ENCODE peak calls at places on chromosomes 11 and 22, in four cellular contexts. K is K562, M is GM12892, O is suprapubic skin. R is an unnamed sample.

GRCh38 chr11:126153999-126154398 is 57.5 kb downstream of the RPUSD4 start:
- DNase-seq in O (no peak), M (no peak), K (no peak), R (no peak)

GRCh38 chr11:116696381-116696941 is 76.3 kb downstream of the BUD13 start:
- DNase-seq in O (peak; percentile 59), M (no peak), K (no peak), R (no peak)

GRCh38 chr11:123137496-123138270 is 57.4 kb downstream of the CLMP start:
- DNase-seq in O (peak; percentile 94), M (no peak), K (no peak), R (no peak)

GRCh38 chr11:64048042-64048854 is 12.5 kb downstream of the FLRT1 start:
- DNase-seq in O (no peak), K (no peak), M (no peak), R (no peak)

GRCh38 chr11:125348141-125348651 is 147.9 kb downstream of the FEZ1 start:
- DNase-seq in M (no peak), K (no peak), O (no peak), R (no peak)

GRCh38 chr22:22927196-22927887 is 39.7 kb downstream of the IGLL5 start:
- DNase-seq in K (peak; percentile 52), O (no peak), M (no peak), R (no peak)

GRCh38 chr11:2422461-2423156 is 21.7 kb downstream of the TRPM5 start:
- DNase-seq in K (no peak), M (no peak), O (no peak), R (no peak)

GRCh38 chr11:2991477-2992233 is 474 bp downstream of the NAP1L4 start:
- DNase-seq in M (no peak), O (peak; percentile 83), K (no peak), R (peak; percentile 76)

GRCh38 chr11:64126796-64127195 is 39.1 kb downstream of the MACROD1 start:
- DNase-seq in O (no peak), M (no peak), K (no peak), R (no peak)

GRCh38 chr11:13013054-13013488 is 4.0 kb downstream of the RASSF10 start:
- DNase-seq in O (no peak), K (no peak), M (no peak), R (no peak)

GRCh38 chr11:116563028-116563712 is 209.6 kb downstream of the BUD13 start:
- DNase-seq in O (no peak), K (no peak), M (no peak), R (no peak)

GRCh38 chr11:67640021-67640757 is 626 bp upstream of the TBX10 start:
- DNase-seq in K (peak; percentile 73), M (peak; percentile 77), O (peak; percentile 81), R (peak; percentile 65)

GRCh38 chr11:123653997-123654565 is 343 bp downstream of the SCN3B start:
- DNase-seq in K (peak; percentile 59), O (no peak), M (peak; percentile 47), R (peak; percentile 20)

GRCh38 chr11:70757241-70757640 is 358.9 kb downstream of the CTTN start:
- DNase-seq in K (no peak), O (no peak), M (no peak), R (no peak)

GRCh38 chr22:30196141-30196866 is 50.3 kb downstream of the LIF start:
- DNase-seq in K (peak; percentile 49), M (no peak), O (peak; percentile 94), R (peak; percentile 21)

DNA sequence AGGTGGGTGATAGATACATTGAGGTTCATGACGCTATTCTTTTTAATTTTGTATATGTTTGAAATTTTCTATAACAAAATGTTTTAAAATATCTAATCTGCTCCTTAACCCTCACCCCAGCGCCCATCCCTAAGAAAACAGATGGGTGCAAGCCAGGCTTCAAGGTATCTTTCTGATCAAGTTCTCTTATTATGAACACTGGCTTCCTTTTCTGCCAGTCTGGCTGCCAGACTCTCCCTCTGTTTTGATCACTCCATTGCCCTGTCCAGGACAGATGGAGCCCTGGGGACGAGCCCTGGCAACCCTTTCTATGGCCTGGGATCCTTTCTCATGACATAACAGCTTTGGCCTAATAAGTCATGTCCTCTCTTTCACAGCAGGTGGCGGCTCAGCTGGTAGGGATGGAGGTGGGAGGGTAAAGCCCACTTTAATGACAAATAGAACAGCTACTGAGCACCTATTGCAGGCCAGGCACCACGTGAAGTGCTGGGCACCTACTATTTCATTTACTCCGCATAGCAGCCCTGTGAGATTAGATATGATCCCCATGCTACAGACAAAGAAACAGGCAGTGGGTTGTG is 38.4 kb downstream of the DRD2 start:
- DNase-seq in O (no peak), K (no peak), M (no peak), R (no peak)
- TF ChIP-seq POLR2A in O (no peak), K (no peak), M (no peak), R (no peak)

DNA sequence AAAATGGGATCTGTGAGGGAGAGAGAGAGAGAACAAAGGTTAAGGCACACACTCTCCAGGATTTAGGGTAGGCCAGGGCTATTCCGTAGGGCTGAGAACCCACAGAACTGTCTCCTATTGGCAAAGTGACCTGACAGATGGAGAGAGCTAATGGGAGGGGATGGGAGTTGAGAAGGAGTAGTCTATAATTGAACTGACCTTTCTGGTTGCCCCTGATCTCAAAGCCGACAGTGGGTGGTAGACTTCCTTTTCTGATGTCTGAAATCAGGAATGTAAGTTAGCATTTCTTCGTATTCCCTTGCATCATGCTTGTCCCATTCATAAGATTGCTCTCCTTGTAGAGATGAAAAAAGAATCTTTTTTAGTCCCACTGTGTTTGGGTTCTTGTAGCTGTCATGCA is 210.1 kb downstream of the NTM start:
- DNase-seq in O (no peak), M (no peak), K (no peak), R (no peak)
- TF ChIP-seq POLR2A in O (no peak), M (no peak), K (no peak), R (no peak)

GRCh38 chr11:88421530-88421929 is 84.0 kb upstream of the CTSC start:
- DNase-seq in M (no peak), K (peak; percentile 57), O (no peak), R (no peak)
- TF ChIP-seq POLR2A in M (no peak), K (no peak), O (no peak), R (no peak)

GRCh38 chr11:77819921-77820564 is 479 bp downstream of the RSF1 start:
- DNase-seq in M (peak; percentile 32), O (no peak), K (peak; percentile 87), R (peak; percentile 76)

GRCh38 chr11:77823775-77824174 is 2.8 kb downstream of the AAMDC start:
- DNase-seq in M (no peak), O (no peak), K (no peak), R (peak; percentile 50)

GRCh38 chr11:77821349-77821851 is 456 bp downstream of the AAMDC start:
- DNase-seq in M (peak; percentile 16), O (no peak), K (peak; percentile 18), R (peak; percentile 54)

GRCh38 chr11:77819411-77819920 is 1.1 kb downstream of the RSF1 start:
- DNase-seq in O (peak; percentile 88), K (peak; percentile 73), M (peak; percentile 45), R (peak; percentile 87)

GRCh38 chr11:77820565-77821348 is at the start of the genes AAMDC and RSF1:
- DNase-seq in K (peak; percentile 95), M (peak; percentile 89), O (peak; percentile 100), R (peak; percentile 99)
- TF ChIP-seq POLR2A in K (peak; percentile 82), M (peak; percentile 49), O (no peak), R (peak; percentile 45)

GRCh38 chr11:1053121-1053901 is 16.8 kb upstream of the MUC6 start:
- DNase-seq in K (no peak), O (no peak), M (no peak), R (no peak)

GRCh38 chr11:1055109-1055703 is 18.7 kb upstream of the MUC6 start:
- DNase-seq in K (no peak), O (no peak), M (no peak), R (no peak)

GRCh38 chr11:1054143-1055108 is 17.9 kb upstream of the MUC6 start:
- DNase-seq in M (no peak), O (no peak), K (no peak), R (no peak)

GRCh38 chr11:1057806-1058205 is 16.9 kb upstream of the MUC2 start:
- DNase-seq in M (no peak), K (no peak), O (no peak), R (no peak)

GRCh38 chr11:1055990-1056771 is 18.5 kb upstream of the MUC2 start:
- DNase-seq in O (peak; percentile 74), M (no peak), K (no peak), R (no peak)
- TF ChIP-seq POLR2A in O (no peak), M (no peak), K (no peak), R (no peak)

GRCh38 chr11:65498977-65499712 is at the start of gene MALAT1:
- DNase-seq in O (peak; percentile 98), K (peak; percentile 75), M (no peak), R (peak; percentile 96)
- TF ChIP-seq POLR2A in O (peak; percentile 100), K (peak; percentile 100), M (peak; percentile 99), R (peak; percentile 99)

GRCh38 chr22:37805878-37806277 is 1.9 kb upstream of the GCAT start:
- DNase-seq in O (no peak), M (no peak), K (no peak), R (peak; percentile 65)
- TF ChIP-seq POLR2A in O (no peak), M (no peak), K (no peak), R (no peak)

DNA sequence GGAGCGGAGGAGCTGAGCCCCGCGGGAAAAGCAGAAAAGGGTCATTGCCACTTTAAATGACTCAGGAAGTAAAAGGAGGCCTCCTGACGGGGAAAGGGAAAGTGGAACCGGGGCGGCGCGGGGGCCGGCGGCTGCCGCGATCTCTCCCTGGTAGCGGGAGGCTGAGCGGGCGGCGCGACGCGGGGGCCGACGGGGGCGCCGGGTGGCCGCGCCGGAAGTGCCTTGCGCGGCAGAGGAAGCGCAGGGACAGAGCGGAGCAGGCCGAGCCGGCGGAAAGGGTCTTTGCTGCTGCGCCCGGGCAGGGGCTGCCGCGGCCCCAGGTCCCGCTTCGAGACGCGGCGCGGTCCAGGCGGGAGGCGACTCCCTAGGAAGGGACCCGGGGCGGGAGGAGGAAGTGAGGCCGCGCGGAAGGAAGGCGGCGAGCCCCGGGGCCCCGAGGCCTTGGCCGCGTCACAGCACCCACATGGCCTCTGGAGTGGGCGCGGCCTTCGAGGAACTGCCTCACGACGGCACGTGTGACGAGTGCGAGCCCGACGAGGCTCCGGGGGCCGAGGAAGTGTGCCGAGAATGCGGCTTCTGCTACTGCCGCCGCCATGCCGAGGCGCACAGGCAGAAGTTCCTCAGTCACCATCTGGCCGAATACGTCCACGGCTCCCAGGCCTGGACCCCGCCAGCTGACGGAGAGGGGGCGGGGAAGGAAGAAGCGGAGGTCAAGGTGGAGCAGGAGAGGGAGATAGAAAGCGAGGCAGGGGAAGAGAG is at the start of gene TRIM44:
- DNase-seq in K (peak; percentile 83), M (peak; percentile 71), O (peak; percentile 89), R (peak; percentile 82)
- TF ChIP-seq POLR2A in K (peak; percentile 75), M (peak; percentile 76), O (peak; percentile 41), R (no peak)

GRCh38 chr11:36741515-36741914 is 143.5 kb upstream of the RAG2 start:
- DNase-seq in K (no peak), M (no peak), O (no peak), R (no peak)
- TF ChIP-seq POLR2A in K (no peak), M (no peak), O (no peak), R (no peak)